ENCODE peak calls at places on chromosomes 16 and 17, in six cellular contexts. R is A549, W is pancreas, F is MM.1S, B is esophagus squamous epithelium, H is heart right ventricle. K is an unnamed sample. For H3K4me1, the result is how much of the 10 kb centered on the place peaks cover.

GRCh38 chr17:47315451-47316266 is 8.1 kb upstream of the EFCAB13 start:
- DNase-seq in R (peak), W (no peak), F (peak), B (no peak), H (no peak), K (peak)

GRCh38 chr16:58022601-58023371 is 2.8 kb upstream of the MMP15 start:
- DNase-seq in R (no peak), W (peak), F (no peak), B (no peak), H (peak), K (no peak)

GRCh38 chr17:2396568-2397246 is 4.2 kb downstream of the MNT start:
- DNase-seq in R (peak), W (peak), F (peak), B (peak), H (peak), K (peak)

GRCh38 chr16:19698480-19699465 is 19.3 kb downstream of the KNOP1 start:
- DNase-seq in R (no peak), W (no peak), F (no peak), B (no peak), H (no peak), K (no peak)

GRCh38 chr17:1769826-1770477 is 8.1 kb downstream of the SERPINF1 start:
- DNase-seq in R (peak), W (no peak), F (no peak), B (no peak), H (no peak), K (no peak)

GRCh38 chr17:51997723-51998122 is 160.8 kb downstream of the CA10 start:
- DNase-seq in R (no peak), W (no peak), F (no peak), B (no peak), H (no peak), K (no peak)

GRCh38 chr16:31873556-31874353 is at the start of gene ZNF267:
- DNase-seq in R (peak), W (peak), F (peak), B (peak), H (peak), K (peak)

GRCh38 chr16:48676836-48677235 is 66.9 kb upstream of the N4BP1 start:
- DNase-seq in R (no peak), W (no peak), F (no peak), B (no peak), H (no peak), K (no peak)

GRCh38 chr17:2003525-2003924 is 21.6 kb downstream of the RTN4RL1 start:
- DNase-seq in R (no peak), W (no peak), F (no peak), B (no peak), H (no peak), K (no peak)

GRCh38 chr16:12061336-12062055 is 85.0 kb downstream of the SNX29 start:
- DNase-seq in R (no peak), W (no peak), F (no peak), B (no peak), H (no peak), K (no peak)

GRCh38 chr17:2120550-2121335 is 65.8 kb downstream of the HIC1 start:
- DNase-seq in R (no peak), W (no peak), F (no peak), B (no peak), H (no peak), K (no peak)

GRCh38 chr17:39753514-39754160 is 15.9 kb downstream of the GRB7 start:
- DNase-seq in R (no peak), W (peak), F (peak), B (no peak), H (peak), K (no peak)

GRCh38 chr17:5126719-5127488 is 11.1 kb downstream of the USP6 start:
- DNase-seq in R (no peak), W (no peak), F (no peak), B (no peak), H (no peak), K (no peak)

GRCh38 chr16:88649924-88650748 is 717 bp downstream of the CYBA start:
- DNase-seq in R (no peak), W (peak), F (peak), B (no peak), H (peak), K (peak)

GRCh38 chr17:382644-383533 is 30.3 kb upstream of the RPH3AL start:
- DNase-seq in R (peak), W (no peak), F (no peak), B (no peak), H (no peak), K (peak)

GRCh38 chr16:14300631-14301149 is 229.6 kb downstream of the MRTFB start:
- DNase-seq in R (peak), W (peak), F (peak), B (no peak), H (peak), K (peak)

GRCh38 chr16:9136596-9136995 is 45.2 kb downstream of the HAPSTR1 start:
- DNase-seq in R (no peak), W (peak), F (no peak), B (no peak), H (no peak), K (no peak)

GRCh38 chr16:55501549-55502322 is 7.1 kb upstream of the LPCAT2 start:
- DNase-seq in R (no peak), W (no peak), F (no peak), B (no peak), H (no peak), K (peak)

GRCh38 chr17:41692722-41693521 is 4.2 kb downstream of the EIF1 start:
- DNase-seq in R (peak), W (no peak), F (no peak), B (no peak), H (no peak), K (no peak)

GRCh38 chr16:20784204-20784603 is 20.4 kb downstream of the ACSM3 start:
- DNase-seq in R (no peak), W (no peak), F (no peak), B (no peak), H (no peak), K (no peak)

GRCh38 chr17:61411944-61412859 is 12.6 kb downstream of the TBX2 start:
- DNase-seq in R (peak), W (peak), F (peak), B (no peak), H (peak), K (peak)

GRCh38 chr17:48995332-48995870 is 1.8 kb upstream of the IGF2BP1 start:
- DNase-seq in R (peak), W (no peak), F (no peak), B (no peak), H (no peak), K (peak)

GRCh38 chr17:40122466-40122943 is 734 bp downstream of the MSL1 start:
- DNase-seq in R (peak), W (peak), F (peak), B (no peak), H (peak), K (peak)

GRCh38 chr17:83122834-83123233 is 43.4 kb downstream of the METRNL start:
- DNase-seq in R (peak), W (peak), F (no peak), B (no peak), H (no peak), K (no peak)

GRCh38 chr17:8041249-8041928 is 2.5 kb downstream of the ALOX15B start:
- DNase-seq in R (peak), W (no peak), F (peak), B (no peak), H (no peak), K (peak)

GRCh38 chr16:57736419-57737281 is 1.1 kb downstream of the KATNB1 start:
- DNase-seq in R (peak), W (peak), F (peak), B (no peak), H (no peak), K (peak)

GRCh38 chr16:73365010-73365409 is 317.1 kb upstream of the ZFHX3 start:
- DNase-seq in R (no peak), W (peak), F (no peak), B (no peak), H (peak), K (peak)

GRCh38 chr17:73770115-73770848 is 126.0 kb upstream of the SDK2 start:
- DNase-seq in R (peak), W (peak), F (no peak), B (no peak), H (peak), K (no peak)

GRCh38 chr16:54746596-54746995 is 184.1 kb upstream of the IRX5 start:
- DNase-seq in R (no peak), W (no peak), F (no peak), B (no peak), H (no peak), K (peak)

GRCh38 chr17:28744104-28744801 is 442 bp downstream of the TRAF4 start:
- DNase-seq in R (peak), W (peak), F (peak), B (no peak), H (peak), K (peak)

GRCh38 chr16:75486666-75487313 is 8.5 kb downstream of the CHST6 start:
- DNase-seq in R (no peak), W (no peak), F (no peak), B (no peak), H (no peak), K (no peak)

GRCh38 chr17:20116683-20117309 is 107.6 kb downstream of the SPECC1 start:
- DNase-seq in R (peak), W (no peak), F (peak), B (no peak), H (no peak), K (peak)

GRCh38 chr17:74368341-74369152 is 1.2 kb downstream of the GPR142 start:
- DNase-seq in R (peak), W (peak), F (peak), B (peak), H (peak), K (peak)

GRCh38 chr16:6573577-6573976 is 759.1 kb upstream of the RBFOX1 start:
- DNase-seq in R (no peak), W (no peak), F (peak), B (no peak), H (peak), K (no peak)

GRCh38 chr17:65536573-65537342 is 24.7 kb downstream of the AXIN2 start:
- DNase-seq in R (no peak), W (no peak), F (no peak), B (no peak), H (no peak), K (no peak)

GRCh38 chr17:27457731-27458523 is 1.7 kb downstream of the KSR1 start:
- DNase-seq in R (no peak), W (no peak), F (no peak), B (no peak), H (no peak), K (peak)

DNA sequence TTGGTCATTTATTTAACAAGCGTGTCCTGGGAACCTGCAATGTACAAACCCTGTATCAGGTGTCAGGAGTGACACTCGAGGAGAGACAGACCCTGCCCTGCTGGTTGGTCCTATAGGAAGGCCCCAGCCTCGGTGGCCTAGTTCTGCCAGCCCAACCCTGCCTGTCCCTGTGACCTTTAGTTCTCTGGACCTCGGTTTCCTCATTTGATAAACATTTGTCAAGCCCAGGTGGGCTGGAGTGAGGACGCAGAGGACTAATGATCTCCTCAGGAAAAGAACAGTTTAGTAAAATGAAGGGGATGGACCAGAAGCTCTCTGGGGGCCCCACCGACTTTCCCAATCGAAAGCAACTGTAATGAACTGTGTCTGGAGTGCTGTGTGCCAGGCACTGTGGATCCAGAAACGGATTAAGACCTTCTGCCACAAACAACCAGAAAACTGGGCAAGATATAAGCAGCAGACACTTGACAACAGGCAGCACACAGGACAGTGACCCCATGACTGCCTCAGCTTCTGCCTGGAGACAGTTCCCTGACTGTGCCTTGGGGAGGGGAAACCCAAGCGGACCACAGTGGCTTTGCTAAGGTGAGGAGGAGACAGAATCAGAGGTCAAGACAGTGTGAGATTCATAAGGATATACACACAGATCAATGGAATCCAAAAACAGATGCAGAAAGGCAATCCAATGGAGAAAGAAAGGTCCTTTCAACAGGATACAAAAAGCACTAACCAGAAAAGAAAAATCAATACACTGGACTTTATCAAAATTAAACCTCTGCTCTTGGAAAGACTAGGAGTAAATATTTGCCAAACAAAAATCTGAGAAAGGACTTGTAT is 8.8 kb downstream of the PRCD start:
- DNase-seq in R (no peak), W (no peak), F (no peak), B (no peak), H (no peak), K (no peak)
- H3K4me3 ChIP-seq in R (no peak), W (no peak), F (no peak), B (no peak), H (no peak), K (no peak)

GRCh38 chr17:79035686-79036085 is 11.7 kb downstream of the C1QTNF1 start:
- DNase-seq in R (no peak), W (peak), F (no peak), B (no peak), H (no peak), K (no peak)

GRCh38 chr17:79033046-79033616 is 9.2 kb downstream of the C1QTNF1 start:
- DNase-seq in R (no peak), W (no peak), F (no peak), B (no peak), H (no peak), K (no peak)

GRCh38 chr17:79031996-79032875 is 8.3 kb downstream of the C1QTNF1 start:
- DNase-seq in R (no peak), W (peak), F (no peak), B (no peak), H (no peak), K (no peak)

GRCh38 chr17:79034931-79035485 is 11.0 kb downstream of the C1QTNF1 start:
- DNase-seq in R (no peak), W (peak), F (no peak), B (no peak), H (no peak), K (no peak)

GRCh38 chr17:79033741-79034501 is 10.0 kb downstream of the C1QTNF1 start:
- DNase-seq in R (no peak), W (peak), F (no peak), B (no peak), H (peak), K (no peak)
- H3K4me1 ChIP-seq in R (under half), W (under half), F (under half), B (under half), H (under half), K (under half)

DNA sequence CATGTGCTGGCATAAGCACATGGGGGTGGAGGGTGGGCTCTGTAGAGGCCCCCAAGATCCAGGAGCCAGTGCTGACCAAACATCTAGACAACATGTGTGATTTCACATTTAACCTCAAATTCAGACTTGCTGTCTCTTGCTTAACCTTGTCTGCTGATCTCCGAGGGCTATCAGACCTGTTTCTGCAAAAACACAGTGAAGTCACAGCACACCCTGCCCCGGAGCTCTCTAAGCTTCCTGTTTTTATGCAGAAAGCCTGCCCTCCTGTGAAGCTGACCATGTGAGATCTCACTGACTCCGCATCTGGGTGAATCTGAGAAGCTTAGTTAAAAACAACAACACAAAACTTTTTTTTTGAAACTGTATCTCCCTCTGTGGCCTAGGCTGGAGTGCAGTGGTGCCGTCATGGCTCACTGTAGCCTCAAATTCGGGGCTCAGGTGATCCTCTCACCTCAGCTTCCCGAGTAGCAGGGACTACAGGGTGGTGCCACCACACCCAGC is 6.6 kb upstream of the DPEP2 start:
- DNase-seq in R (no peak), W (no peak), F (peak), B (peak), H (no peak), K (no peak)
- H3K4me3 ChIP-seq in R (no peak), W (no peak), F (no peak), B (no peak), H (no peak), K (no peak)

GRCh38 chr16:81864646-81865382 is 85.7 kb downstream of the PLCG2 start:
- DNase-seq in R (no peak), W (no peak), F (no peak), B (no peak), H (no peak), K (no peak)
- H3K4me1 ChIP-seq in R (under half), W (under half), F (under half), B (under half), H (under half), K (under half)

DNA sequence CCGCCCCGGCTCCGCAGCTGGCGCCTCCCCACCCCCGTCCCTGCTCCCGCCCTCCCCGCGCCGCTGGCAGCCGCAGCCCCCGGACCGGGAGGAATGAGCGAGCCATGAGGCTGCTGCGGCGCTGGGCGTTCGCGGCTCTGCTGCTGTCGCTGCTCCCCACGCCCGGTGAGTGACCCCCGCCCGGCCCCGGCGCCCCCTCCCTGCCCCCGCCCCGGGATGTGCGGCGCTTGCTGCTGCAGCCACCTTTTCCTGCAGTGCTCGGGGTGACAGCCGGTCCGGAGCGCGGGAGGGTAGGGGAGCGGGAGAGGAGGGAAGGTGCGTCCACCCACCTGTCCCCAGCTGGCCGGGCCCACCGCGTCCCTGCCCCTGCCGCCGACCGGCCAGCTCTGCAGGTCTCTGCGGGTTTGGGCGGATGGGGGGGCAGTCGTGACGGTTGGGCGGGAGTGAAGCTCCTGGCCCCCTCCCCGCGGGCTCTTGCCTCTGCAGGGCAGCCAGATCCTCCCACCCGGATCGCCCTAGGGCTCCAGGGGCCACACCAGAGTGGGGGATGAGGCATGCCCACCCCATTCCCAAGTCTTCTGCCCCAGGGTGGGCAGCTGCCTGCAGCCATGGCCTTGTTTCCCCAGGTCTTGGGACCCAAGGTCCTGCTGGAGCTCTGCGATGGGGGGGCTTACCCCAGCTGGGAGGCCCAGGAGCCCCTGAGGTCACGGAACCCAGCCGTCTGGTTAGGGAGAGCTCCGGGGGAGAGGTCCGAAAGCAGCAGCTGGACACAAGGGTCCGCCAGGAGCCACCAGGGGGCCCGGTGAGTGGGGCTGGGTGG is 518 bp downstream of the ADAM11 start:
- DNase-seq in R (no peak), W (no peak), F (no peak), B (no peak), H (no peak), K (peak)
- H3K4me3 ChIP-seq in R (peak), W (no peak), F (no peak), B (peak), H (peak), K (peak)

GRCh38 chr17:17827826-17828621 is 8.8 kb downstream of the SREBF1 start:
- DNase-seq in R (no peak), W (no peak), F (no peak), B (no peak), H (no peak), K (no peak)
- H3K4me1 ChIP-seq in R (half or more), W (under half), F (under half), B (half or more), H (half or more), K (under half)

GRCh38 chr17:75628425-75628824 is 4.8 kb upstream of the SMIM5 start:
- DNase-seq in R (no peak), W (no peak), F (no peak), B (no peak), H (no peak), K (no peak)

GRCh38 chr17:75624714-75625345 is 8.4 kb upstream of the SMIM5 start:
- DNase-seq in R (no peak), W (no peak), F (no peak), B (no peak), H (no peak), K (no peak)

GRCh38 chr17:75625813-75626486 is 7.3 kb upstream of the SMIM5 start:
- DNase-seq in R (peak), W (no peak), F (peak), B (no peak), H (no peak), K (peak)

GRCh38 chr17:75627094-75627493 is 6.1 kb upstream of the SMIM5 start:
- DNase-seq in R (no peak), W (no peak), F (no peak), B (no peak), H (no peak), K (no peak)

GRCh38 chr17:75626496-75627038 is 6.7 kb upstream of the SMIM5 start:
- DNase-seq in R (no peak), W (no peak), F (no peak), B (no peak), H (no peak), K (no peak)
- H3K4me3 ChIP-seq in R (no peak), W (no peak), F (no peak), B (no peak), H (no peak), K (no peak)

GRCh38 chr16:29819506-29819905 is 756 bp upstream of the MVP start:
- DNase-seq in R (peak), W (no peak), F (no peak), B (no peak), H (no peak), K (no peak)

GRCh38 chr16:29820271-29820701 is at the start of gene MVP:
- DNase-seq in R (peak), W (peak), F (peak), B (no peak), H (peak), K (no peak)

GRCh38 chr16:29820730-29821662 is 734 bp downstream of the MVP start:
- DNase-seq in R (peak), W (peak), F (peak), B (no peak), H (no peak), K (no peak)

GRCh38 chr16:29824589-29825144 is 4.4 kb downstream of the MVP start:
- DNase-seq in R (peak), W (no peak), F (no peak), B (no peak), H (no peak), K (no peak)

GRCh38 chr16:29821663-29822115 is 1.4 kb downstream of the MVP start:
- DNase-seq in R (peak), W (no peak), F (no peak), B (no peak), H (no peak), K (no peak)
- H3K4me1 ChIP-seq in R (half or more), W (under half), F (under half), B (half or more), H (half or more), K (under half)

K was measured in HAP-1.